ENCODE peak calls at places on chromosome 12, in five cellular contexts. A is HCT116, B is progenitor cell of endocrine pancreas, G is WTC11, F is cardiac muscle cell. Q is an unnamed sample.

GRCh38 chr12:11026118-11026517 is 3.7 kb upstream of the TAS2R19 start:
- DNase-seq in F (no peak), G (peak), A (no peak), B (no peak), Q (no peak)

GRCh38 chr12:124740691-124741137 is 123.0 kb downstream of the SCARB1 start:
- DNase-seq in B (no peak), A (peak), G (no peak), F (no peak), Q (no peak)

GRCh38 chr12:115450017-115450416 is 766.0 kb upstream of the TBX3 start:
- DNase-seq in F (no peak), A (no peak), G (no peak), B (no peak), Q (no peak)

GRCh38 chr12:684416-684815 is 21.2 kb upstream of the NINJ2 start:
- DNase-seq in G (no peak), A (no peak), B (no peak), F (no peak), Q (no peak)

GRCh38 chr12:127588224-127588623 is 678.7 kb upstream of the TMEM132C start:
- DNase-seq in F (no peak), G (no peak), B (no peak), A (no peak), Q (no peak)

GRCh38 chr12:100675432-100675831 is 101.9 kb downstream of the GAS2L3 start:
- DNase-seq in G (no peak), B (no peak), A (no peak), F (no peak), Q (no peak)

GRCh38 chr12:97921957-97922722 is 459.5 kb downstream of the RMST start:
- DNase-seq in F (no peak), A (no peak), G (no peak), B (no peak), Q (no peak)

GRCh38 chr12:90029317-90029716 is 320.7 kb upstream of the ATP2B1 start:
- DNase-seq in F (no peak), G (no peak), A (no peak), B (no peak), Q (no peak)

GRCh38 chr12:1779783-1780182 is 40.6 kb upstream of the LRTM2 start:
- DNase-seq in A (no peak), F (no peak), G (no peak), B (no peak), Q (no peak)

GRCh38 chr12:19075711-19076340 is 53.7 kb upstream of the PLEKHA5 start:
- DNase-seq in B (no peak), F (no peak), A (no peak), G (no peak), Q (no peak)

GRCh38 chr12:19070341-19070740 is 59.2 kb upstream of the PLEKHA5 start:
- DNase-seq in A (no peak), G (no peak), B (no peak), F (no peak), Q (no peak)

GRCh38 chr12:19074700-19075099 is 54.8 kb upstream of the PLEKHA5 start:
- DNase-seq in G (no peak), A (no peak), B (no peak), F (no peak), Q (no peak)
- TF ChIP-seq CTCF in G (no peak), A (no peak), B (no peak), F (no peak), Q (no peak)

GRCh38 chr12:28583771-28584261 is 393.6 kb downstream of the CCDC91 start:
- DNase-seq in B (no peak), A (no peak), F (no peak), G (no peak), Q (no peak)
- TF ChIP-seq CTCF in B (no peak), A (peak), F (peak), G (no peak), Q (no peak)

DNA sequence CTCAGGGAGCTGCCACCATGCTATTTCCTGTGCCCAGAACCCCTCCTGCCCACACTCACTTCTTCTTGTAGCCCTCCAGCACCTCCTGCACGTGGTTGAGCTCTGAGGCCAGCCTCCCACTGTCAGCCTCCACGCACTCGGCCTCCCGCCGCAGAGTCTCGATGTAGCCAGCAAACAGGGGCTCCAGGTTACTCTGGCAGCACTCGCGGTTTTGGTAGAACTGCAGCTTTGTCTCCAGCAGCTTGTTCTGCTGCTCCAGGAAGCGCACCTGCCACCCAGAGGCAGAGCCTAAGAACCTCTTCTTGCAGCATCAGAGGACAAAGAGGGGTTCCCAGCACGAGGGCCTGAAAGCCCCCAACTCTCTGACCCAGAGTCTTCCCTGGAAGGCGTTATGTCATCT is 2.1 kb downstream of the KRT83 start:
- DNase-seq in B (no peak), A (no peak), G (peak), F (peak), Q (no peak)
- TF ChIP-seq CTCF in B (no peak), A (peak), G (no peak), F (no peak), Q (no peak)

DNA sequence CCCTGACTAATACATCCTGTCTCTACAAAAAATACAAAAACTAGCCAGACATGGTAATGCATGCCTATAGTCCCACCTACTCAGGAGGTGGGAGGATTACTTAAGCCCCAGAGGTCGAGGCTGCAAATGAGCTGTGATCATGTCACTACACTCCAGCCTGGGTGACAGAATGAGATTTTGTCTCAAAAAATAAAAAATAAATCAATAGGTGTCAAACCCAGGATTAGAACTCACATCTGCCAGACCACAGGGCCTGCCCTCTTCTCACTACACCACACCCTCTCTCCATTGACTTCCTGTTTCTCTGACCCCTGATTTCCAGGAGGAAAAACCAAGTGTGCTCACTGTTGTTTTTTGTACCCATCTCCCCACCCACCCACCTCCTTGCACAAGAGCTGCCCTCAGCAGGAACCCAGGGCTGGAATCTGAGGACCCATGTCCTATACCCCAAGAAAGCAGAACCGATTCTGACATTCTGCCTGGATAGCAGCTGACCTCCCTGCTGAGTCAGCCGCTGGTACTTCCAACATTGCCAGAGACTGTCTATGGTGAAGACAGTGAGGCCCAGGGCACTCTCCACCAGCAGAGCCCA is 6.2 kb downstream of the CMKLR1 start:
- DNase-seq in F (no peak), A (no peak), G (no peak), B (no peak), Q (no peak)
- TF ChIP-seq CTCF in F (no peak), A (no peak), G (no peak), B (no peak), Q (no peak)

DNA sequence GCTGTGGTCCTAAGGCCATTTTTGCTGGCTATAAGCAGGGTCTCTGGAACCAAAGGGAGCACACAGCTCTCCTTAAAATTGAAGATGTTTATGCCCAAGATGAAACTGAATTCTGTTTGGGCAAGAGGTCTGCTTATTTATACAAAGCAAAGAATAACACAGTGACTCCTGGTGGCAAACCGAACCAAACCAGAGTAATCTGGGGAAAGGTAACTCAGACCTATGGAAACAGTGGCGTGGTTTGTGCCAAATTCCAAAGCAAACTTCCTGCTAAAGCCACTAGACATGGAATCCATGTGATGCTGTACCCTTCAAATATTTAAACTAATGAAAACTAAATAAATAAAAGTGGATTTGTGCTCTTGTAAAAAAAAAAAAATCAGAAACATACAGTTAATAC is 29.6 kb upstream of the BICDL1 start:
- DNase-seq in A (no peak), G (no peak), B (no peak), F (no peak), Q (no peak)
- TF ChIP-seq CTCF in A (peak), G (no peak), B (no peak), F (no peak), Q (no peak)

GRCh38 chr12:103640831-103641230 is 53.8 kb downstream of the STAB2 start:
- DNase-seq in A (no peak), F (no peak), G (no peak), B (no peak), Q (no peak)

GRCh38 chr12:103645202-103645601 is 58.1 kb downstream of the STAB2 start:
- DNase-seq in B (no peak), A (no peak), G (no peak), F (no peak), Q (no peak)

GRCh38 chr12:103640410-103640809 is 53.3 kb downstream of the STAB2 start:
- DNase-seq in G (no peak), A (no peak), F (no peak), B (no peak), Q (no peak)

GRCh38 chr12:103639983-103640382 is 52.9 kb downstream of the STAB2 start:
- DNase-seq in B (no peak), F (no peak), G (no peak), A (no peak), Q (no peak)

DNA sequence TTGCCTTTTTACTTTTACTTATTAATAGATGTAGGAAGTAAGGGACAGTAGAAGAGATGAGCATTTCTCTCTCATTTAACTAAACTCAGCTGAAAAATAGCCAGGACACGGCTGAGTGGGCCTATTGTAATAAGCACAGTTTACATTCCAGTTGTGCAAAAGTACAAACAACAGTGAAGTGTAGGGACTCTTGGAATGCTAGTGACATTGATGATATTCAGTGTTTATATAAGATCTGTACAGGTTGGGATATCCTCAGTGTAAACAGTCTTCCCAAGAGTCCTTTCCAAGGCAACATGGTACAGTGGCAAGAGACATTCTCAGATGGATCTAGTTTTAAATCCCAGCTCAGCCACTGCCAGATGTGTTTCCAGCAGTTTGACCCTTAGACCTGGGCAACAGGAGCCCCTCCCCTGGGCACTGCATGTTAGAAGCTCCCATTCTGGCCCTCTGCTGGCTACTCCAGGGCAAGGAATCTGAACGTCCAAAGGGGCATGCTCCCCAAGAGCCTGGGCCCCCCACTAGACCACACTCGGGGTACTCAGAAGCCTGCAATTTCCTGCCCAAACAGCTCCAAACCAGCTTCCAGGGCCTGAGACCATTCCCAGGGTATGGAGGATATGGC is 55.3 kb downstream of the STAB2 start:
- DNase-seq in A (no peak), F (no peak), B (no peak), G (no peak), Q (no peak)
- TF ChIP-seq CTCF in A (no peak), F (no peak), B (no peak), G (no peak), Q (no peak)

Q was measured in D721Med.